ENCODE peak calls at places on chromosomes 13 and 19, in eight cellular contexts. V is AG10803, D is retinal pigment epithelial cell, O is lower leg skin, K is neural progenitor cell, F is pancreas, P is A549, R is dorsolateral prefrontal cortex. G is an unnamed sample.

GRCh38 chr13:30690282-30691188 is 44.8 kb upstream of the ALOX5AP start:
- DNase-seq in V (peak; percentile 97), D (no peak), O (peak; percentile 93), K (no peak), F (no peak), P (peak; percentile 76), R (no peak), G (peak; percentile 98)

GRCh38 chr19:4539697-4540581 is at the start of gene LRG1:
- DNase-seq in V (no peak), D (no peak), O (no peak), K (no peak), F (peak; percentile 90), P (no peak), R (no peak), G (no peak)

GRCh38 chr13:112256716-112257497 is 119.2 kb upstream of the SPACA7 start:
- DNase-seq in V (no peak), D (no peak), O (peak; percentile 39), K (no peak), F (no peak), P (no peak), R (no peak), G (no peak)

GRCh38 chr19:36436531-36436930 is 18.1 kb upstream of the ZFP82 start:
- DNase-seq in V (no peak), D (no peak), O (no peak), K (peak; percentile 4), F (no peak), P (peak; percentile 38), R (no peak), G (peak; percentile 28)

GRCh38 chr13:109835321-109835720 is 48.9 kb upstream of the IRS2 start:
- DNase-seq in V (peak; percentile 6), D (no peak), O (no peak), K (no peak), F (no peak), P (no peak), R (no peak), G (no peak)

GRCh38 chr19:14023404-14024235 is 4.3 kb upstream of the RLN3 start:
- DNase-seq in V (peak; percentile 46), D (no peak), O (no peak), K (peak; percentile 74), F (peak; percentile 64), P (peak; percentile 71), R (no peak), G (peak; percentile 56)

GRCh38 chr13:72540818-72541217 is 186.6 kb downstream of the MZT1 start:
- DNase-seq in V (no peak), D (no peak), O (no peak), K (no peak), F (no peak), P (no peak), R (no peak), G (no peak)

GRCh38 chr19:4690362-4690761 is 20.2 kb upstream of the MYDGF start:
- DNase-seq in V (no peak), D (no peak), O (no peak), K (no peak), F (no peak), P (no peak), R (no peak), G (no peak)

GRCh38 chr13:97076898-97077297 is 82.6 kb upstream of the OXGR1 start:
- DNase-seq in V (no peak), D (no peak), O (no peak), K (peak; percentile 23), F (no peak), P (no peak), R (no peak), G (peak; percentile 85)

GRCh38 chr19:2550431-2551171 is 74.7 kb downstream of the GADD45B start:
- DNase-seq in V (peak; percentile 51), D (no peak), O (peak; percentile 90), K (no peak), F (no peak), P (no peak), R (peak; percentile 68), G (no peak)

GRCh38 chr19:48900477-48901452 is 653 bp downstream of the NUCB1 start:
- DNase-seq in V (peak; percentile 46), D (no peak), O (peak; percentile 89), K (no peak), F (no peak), P (peak; percentile 64), R (no peak), G (peak; percentile 59)

GRCh38 chr19:41172297-41173164 is 20.5 kb upstream of the CYP2S1 start:
- DNase-seq in V (no peak), D (no peak), O (no peak), K (no peak), F (no peak), P (no peak), R (no peak), G (no peak)
- TF ChIP-seq CTCF in V (no peak), D (peak; percentile 8), O (no peak), K (no peak), F (no peak), P (peak; percentile 40), R (no peak), G (no peak)

GRCh38 chr19:46620716-46621115 is 4.2 kb downstream of the PTGIR start:
- DNase-seq in V (peak; percentile 66), D (no peak), O (no peak), K (no peak), F (no peak), P (no peak), R (no peak), G (peak; percentile 63)
- H3K4me3 ChIP-seq in V (no peak overlapping the region), D (no peak overlapping the region), O (no peak overlapping the region), K (no peak overlapping the region), F (no peak overlapping the region), P (no peak overlapping the region), R (peak overlapping the region; percentile 7), G (no peak overlapping the region)

DNA sequence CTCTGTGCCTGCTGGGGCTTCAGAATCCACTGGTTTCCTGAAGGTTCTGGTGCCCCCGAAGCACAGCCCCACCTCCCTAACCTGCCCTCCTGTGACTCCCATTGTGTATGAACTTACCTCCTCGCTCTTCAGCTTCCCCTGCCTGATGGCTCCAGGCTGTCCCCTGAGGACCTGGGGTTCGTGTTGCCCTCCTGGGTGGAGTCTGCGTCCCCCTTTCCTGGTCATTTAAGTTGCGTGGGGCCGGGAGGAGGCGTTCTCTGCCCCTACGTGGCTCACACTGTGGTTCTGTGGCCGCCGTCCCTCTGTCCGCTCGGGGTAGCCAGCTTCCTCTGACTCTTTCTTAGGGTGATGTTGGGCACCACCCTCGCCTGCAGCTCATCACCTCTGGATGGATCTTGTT is 13.9 kb downstream of the TFDP1 start:
- DNase-seq in V (no peak), D (no peak), O (peak; percentile 70), K (no peak), F (no peak), P (no peak), R (peak; percentile 21), G (no peak)
- TF ChIP-seq CTCF in V (no peak), D (no peak), O (no peak), K (no peak), F (no peak), P (no peak), R (no peak), G (no peak)

DNA sequence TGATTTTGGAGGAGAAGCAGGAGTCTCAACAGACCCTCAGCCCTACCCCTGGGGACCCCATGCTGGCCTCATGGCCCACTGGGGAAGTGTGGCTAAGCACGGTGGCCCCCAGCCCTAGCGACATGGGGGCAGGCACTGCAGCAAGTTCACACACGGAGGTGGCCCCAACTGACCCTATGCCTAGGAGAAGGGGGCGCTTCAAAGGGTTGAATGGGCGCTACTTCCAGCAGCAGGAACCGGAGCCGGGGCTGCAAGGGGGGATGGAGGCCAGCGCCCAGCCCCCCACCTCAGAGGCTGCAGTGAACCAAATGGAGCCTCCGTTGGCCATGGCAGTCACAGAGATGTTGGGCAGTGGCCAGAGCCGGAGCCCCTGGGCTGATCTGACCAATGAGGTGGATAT is 14.9 kb downstream of the NCAN start:
- DNase-seq in V (no peak), D (no peak), O (no peak), K (no peak), F (no peak), P (no peak), R (no peak), G (no peak)
- H3K4me3 ChIP-seq in V (no peak overlapping the region), D (no peak overlapping the region), O (no peak overlapping the region), K (no peak overlapping the region), F (no peak overlapping the region), P (no peak overlapping the region), R (no peak overlapping the region), G (no peak overlapping the region)

GRCh38 chr19:6772028-6772865 is at the start of gene VAV1:
- DNase-seq in V (no peak), D (no peak), O (peak; percentile 90), K (no peak), F (no peak), P (no peak), R (no peak), G (no peak)
- TF ChIP-seq CTCF in V (no peak), D (peak; percentile 15), O (no peak), K (no peak), F (no peak), P (no peak), R (no peak), G (no peak)